ENCODE peak calls at places on chromosome 1, in eight cellular contexts. S, B, R, K, D, F, N and A are unnamed samples.

GRCh38 chr1:66563094-66563800 is 29.3 kb downstream of the SGIP1 start:
- DNase-seq in S (no peak), B (peak; percentile 21), R (peak; percentile 84), K (peak; percentile 74), D (no peak), F (peak; percentile 74), N (no peak), A (no peak)

GRCh38 chr1:150521196-150521968 is 5.8 kb downstream of the FALEC start:
- DNase-seq in S (no peak), B (no peak), R (no peak), K (no peak), D (no peak), F (no peak), N (no peak), A (no peak)

GRCh38 chr1:53295746-53296722 is 31.8 kb downstream of the LRP8 start:
- DNase-seq in S (no peak), B (no peak), R (no peak), K (no peak), D (no peak), F (peak; percentile 28), N (no peak), A (no peak)

GRCh38 chr1:89484097-89485038 is 40.3 kb upstream of the LRRC8B start:
- DNase-seq in S (no peak), B (no peak), R (no peak), K (no peak), D (no peak), F (no peak), N (peak; percentile 70), A (no peak)

GRCh38 chr1:46487818-46488218 is 1.8 kb upstream of the DMBX1 start:
- DNase-seq in S (no peak), B (peak; percentile 52), R (peak; percentile 75), K (no peak), D (no peak), F (no peak), N (peak; percentile 13), A (no peak)

GRCh38 chr1:239960387-239960786 is 131.3 kb upstream of the FMN2 start:
- DNase-seq in S (no peak), B (no peak), R (no peak), K (no peak), D (no peak), F (no peak), N (no peak), A (no peak)

GRCh38 chr1:203147376-203147775 is 19.9 kb downstream of the ADORA1 start:
- DNase-seq in S (no peak), B (no peak), R (no peak), K (no peak), D (no peak), F (no peak), N (no peak), A (no peak)

GRCh38 chr1:60149254-60149653 is 75.7 kb upstream of the C1orf87 start:
- DNase-seq in S (no peak), B (no peak), R (no peak), K (no peak), D (peak; percentile 61), F (no peak), N (no peak), A (no peak)

GRCh38 chr1:111275780-111276433 is 14.7 kb upstream of the CHIA start:
- DNase-seq in S (no peak), B (no peak), R (no peak), K (no peak), D (no peak), F (no peak), N (no peak), A (no peak)

GRCh38 chr1:36753451-36753850 is 270.7 kb upstream of the CSF3R start:
- DNase-seq in S (no peak), B (no peak), R (no peak), K (no peak), D (no peak), F (no peak), N (no peak), A (no peak)

GRCh38 chr1:5976726-5977493 is 15.3 kb downstream of the NPHP4 start:
- DNase-seq in S (no peak), B (no peak), R (no peak), K (no peak), D (no peak), F (no peak), N (no peak), A (no peak)

GRCh38 chr1:64318428-64318827 is 115.0 kb downstream of the UBE2U start:
- DNase-seq in S (no peak), B (no peak), R (no peak), K (no peak), D (no peak), F (no peak), N (no peak), A (no peak)

GRCh38 chr1:37157634-37158033 is 123.3 kb upstream of the GRIK3 start:
- DNase-seq in S (no peak), B (no peak), R (no peak), K (no peak), D (no peak), F (no peak), N (no peak), A (peak; percentile 10)

GRCh38 chr1:181136738-181137122 is 48.2 kb downstream of the IER5 start:
- DNase-seq in S (no peak), B (no peak), R (no peak), K (no peak), D (no peak), F (no peak), N (no peak), A (no peak)

GRCh38 chr1:41578712-41579335 is 94.3 kb upstream of the EDN2 start:
- DNase-seq in S (no peak), B (no peak), R (peak; percentile 65), K (no peak), D (no peak), F (peak; percentile 47), N (no peak), A (peak; percentile 28)

GRCh38 chr1:182122265-182122664 is 60.8 kb upstream of the ZNF648 start:
- DNase-seq in S (no peak), B (no peak), R (no peak), K (no peak), D (no peak), F (no peak), N (no peak), A (no peak)

GRCh38 chr1:210908257-210908656 is 225.7 kb downstream of the KCNH1 start:
- DNase-seq in S (no peak), B (no peak), R (no peak), K (no peak), D (no peak), F (no peak), N (no peak), A (no peak)

GRCh38 chr1:51313268-51313852 is 17.0 kb downstream of the TTC39A start:
- DNase-seq in S (no peak), B (no peak), R (peak; percentile 79), K (no peak), D (no peak), F (no peak), N (no peak), A (no peak)

GRCh38 chr1:65247419-65248359 is 61.7 kb upstream of the DNAJC6 start:
- DNase-seq in S (no peak), B (peak; percentile 72), R (no peak), K (peak; percentile 78), D (no peak), F (peak; percentile 91), N (no peak), A (no peak)

GRCh38 chr1:221778535-221779142 is 36.8 kb upstream of the DUSP10 start:
- DNase-seq in S (no peak), B (no peak), R (no peak), K (no peak), D (no peak), F (no peak), N (peak; percentile 42), A (no peak)

GRCh38 chr1:215797859-215798258 is 230.8 kb downstream of the KCTD3 start:
- DNase-seq in S (no peak), B (no peak), R (no peak), K (no peak), D (no peak), F (no peak), N (no peak), A (no peak)

GRCh38 chr1:66996018-66996682 is 57.8 kb downstream of the SLC35D1 start:
- DNase-seq in S (no peak), B (peak; percentile 34), R (peak; percentile 75), K (peak; percentile 65), D (no peak), F (peak; percentile 66), N (peak; percentile 84), A (no peak)

GRCh38 chr1:221076467-221076866 is 197.2 kb downstream of the HLX start:
- DNase-seq in S (no peak), B (no peak), R (no peak), K (no peak), D (no peak), F (no peak), N (no peak), A (no peak)

GRCh38 chr1:244231572-244232315 is 180.7 kb downstream of the ZBTB18 start:
- DNase-seq in S (no peak), B (peak; percentile 38), R (no peak), K (no peak), D (peak; percentile 58), F (peak; percentile 63), N (no peak), A (no peak)

GRCh38 chr1:85581802-85582686 is 1.5 kb downstream of the CCN1 start:
- DNase-seq in S (no peak), B (peak; percentile 52), R (peak; percentile 86), K (peak; percentile 62), D (peak; percentile 22), F (no peak), N (no peak), A (no peak)

GRCh38 chr1:119409731-119410130 is 5.2 kb upstream of the HSD3B2 start:
- DNase-seq in S (no peak), B (no peak), R (no peak), K (no peak), D (no peak), F (peak; percentile 11), N (no peak), A (no peak)

GRCh38 chr1:71039666-71040262 is 7.9 kb downstream of the PTGER3 start:
- DNase-seq in S (no peak), B (no peak), R (no peak), K (no peak), D (no peak), F (peak; percentile 14), N (no peak), A (no peak)

GRCh38 chr1:66445492-66446181 is 88.3 kb upstream of the SGIP1 start:
- DNase-seq in S (no peak), B (no peak), R (no peak), K (no peak), D (no peak), F (no peak), N (peak; percentile 31), A (no peak)

GRCh38 chr1:150010388-150011115 is at the start of gene OTUD7B:
- DNase-seq in S (peak; percentile 59), B (peak; percentile 85), R (peak; percentile 94), K (peak; percentile 80), D (peak; percentile 92), F (peak; percentile 97), N (peak; percentile 70), A (no peak)

GRCh38 chr1:199124351-199124750 is 485.5 kb downstream of the PTPRC start:
- DNase-seq in S (no peak), B (no peak), R (no peak), K (no peak), D (no peak), F (no peak), N (no peak), A (no peak)

GRCh38 chr1:45009956-45010854 is 919 bp downstream of the HECTD3 start:
- DNase-seq in S (no peak), B (peak; percentile 42), R (peak; percentile 26), K (peak; percentile 2), D (no peak), F (peak; percentile 55), N (no peak), A (no peak)

GRCh38 chr1:234600418-234601216 is 9.4 kb downstream of the IRF2BP2 start:
- DNase-seq in S (no peak), B (no peak), R (no peak), K (peak; percentile 47), D (no peak), F (no peak), N (peak; percentile 33), A (no peak)

GRCh38 chr1:176609556-176610408 is 146.8 kb downstream of the PAPPA2 start:
- DNase-seq in S (no peak), B (no peak), R (peak; percentile 10), K (no peak), D (no peak), F (no peak), N (no peak), A (no peak)

GRCh38 chr1:107879927-107880326 is 85.1 kb downstream of the VAV3 start:
- DNase-seq in S (no peak), B (no peak), R (no peak), K (no peak), D (no peak), F (no peak), N (no peak), A (no peak)